ENCODE peak calls at places on chromosomes 6 and 20, in seven cellular contexts. W, O, C, U, D, Z and K are unnamed samples.
A peak's percentile ranks its signal among the peaks of the same experiment; 100 is the strongest.

GRCh38 chr6:137808191-137808590 is 58.9 kb upstream of the TNFAIP3 start:
- DNase-seq in O (no peak), D (peak; percentile 92), C (no peak), Z (peak; percentile 72), W (peak; percentile 91), U (no peak), K (no peak)

GRCh38 chr6:67735623-67736022 is 899.5 kb upstream of the ADGRB3 start:
- DNase-seq in D (no peak), C (no peak), U (no peak), O (no peak), Z (no peak), W (no peak), K (no peak)

GRCh38 chr20:46648903-46649649 is 2.2 kb downstream of the SLC13A3 start:
- DNase-seq in C (no peak), U (no peak), O (no peak), Z (no peak), W (no peak), D (no peak), K (peak; percentile 4)

GRCh38 chr20:54251093-54251492 is 43.2 kb downstream of the PFDN4 start:
- DNase-seq in O (no peak), C (no peak), W (no peak), Z (no peak), D (no peak), U (no peak), K (no peak)

GRCh38 chr20:44728835-44729342 is 13.7 kb downstream of the CCN5 start:
- DNase-seq in C (peak; percentile 64), D (peak; percentile 91), O (no peak), W (peak; percentile 99), Z (peak; percentile 62), U (peak; percentile 80), K (no peak)

GRCh38 chr6:53795254-53795701 is 473 bp downstream of the LRRC1 start:
- DNase-seq in D (peak; percentile 57), O (no peak), C (no peak), W (peak; percentile 38), U (no peak), Z (no peak), K (no peak)

GRCh38 chr20:14342910-14343309 is 5.5 kb upstream of the FLRT3 start:
- DNase-seq in C (no peak), O (no peak), D (no peak), Z (no peak), W (peak; percentile 34), U (no peak), K (no peak)

GRCh38 chr20:33674294-33675126 is at the start of gene NECAB3:
- DNase-seq in U (peak; percentile 87), C (peak; percentile 88), W (peak; percentile 83), O (peak; percentile 84), Z (peak; percentile 54), D (peak; percentile 67), K (no peak)

GRCh38 chr6:35687658-35688604 is 784 bp downstream of the FKBP5 start:
- DNase-seq in D (peak; percentile 67), W (peak; percentile 66), Z (peak; percentile 60), U (peak; percentile 83), C (peak; percentile 62), O (peak; percentile 60), K (no peak)
- H3K4me3 ChIP-seq in D (peak overlapping the region; percentile 95), W (peak overlapping the region; percentile 90), Z (peak overlapping the region; percentile 73), U (peak overlapping the region; percentile 79), C (peak overlapping the region; percentile 97), O (peak overlapping the region; percentile 76), K (peak overlapping the region; percentile 60)

GRCh38 chr20:50831605-50832004 is 36.7 kb downstream of the BCAS4 start:
- DNase-seq in W (no peak), Z (no peak), O (no peak), C (no peak), U (no peak), D (peak; percentile 25), K (no peak)
- H3K4me3 ChIP-seq in W (no peak overlapping the region), Z (no peak overlapping the region), O (no peak overlapping the region), C (no peak overlapping the region), U (no peak overlapping the region), D (no peak overlapping the region), K (no peak overlapping the region)

GRCh38 chr20:51772236-51772635 is 4.0 kb upstream of the ATP9A start:
- DNase-seq in W (no peak), C (no peak), O (no peak), D (no peak), U (no peak), Z (no peak), K (no peak)

GRCh38 chr20:51767867-51768758 is at the start of gene ATP9A:
- DNase-seq in C (peak; percentile 34), W (peak; percentile 49), Z (no peak), U (no peak), O (no peak), D (peak; percentile 21), K (no peak)

GRCh38 chr20:51767018-51767866 is 948 bp downstream of the ATP9A start:
- DNase-seq in W (peak; percentile 97), C (peak; percentile 65), Z (no peak), U (peak; percentile 90), D (peak; percentile 86), O (peak; percentile 94), K (no peak)

GRCh38 chr20:51769941-51770615 is 1.9 kb upstream of the ATP9A start:
- DNase-seq in Z (no peak), C (no peak), O (no peak), D (no peak), W (no peak), U (no peak), K (no peak)

DNA sequence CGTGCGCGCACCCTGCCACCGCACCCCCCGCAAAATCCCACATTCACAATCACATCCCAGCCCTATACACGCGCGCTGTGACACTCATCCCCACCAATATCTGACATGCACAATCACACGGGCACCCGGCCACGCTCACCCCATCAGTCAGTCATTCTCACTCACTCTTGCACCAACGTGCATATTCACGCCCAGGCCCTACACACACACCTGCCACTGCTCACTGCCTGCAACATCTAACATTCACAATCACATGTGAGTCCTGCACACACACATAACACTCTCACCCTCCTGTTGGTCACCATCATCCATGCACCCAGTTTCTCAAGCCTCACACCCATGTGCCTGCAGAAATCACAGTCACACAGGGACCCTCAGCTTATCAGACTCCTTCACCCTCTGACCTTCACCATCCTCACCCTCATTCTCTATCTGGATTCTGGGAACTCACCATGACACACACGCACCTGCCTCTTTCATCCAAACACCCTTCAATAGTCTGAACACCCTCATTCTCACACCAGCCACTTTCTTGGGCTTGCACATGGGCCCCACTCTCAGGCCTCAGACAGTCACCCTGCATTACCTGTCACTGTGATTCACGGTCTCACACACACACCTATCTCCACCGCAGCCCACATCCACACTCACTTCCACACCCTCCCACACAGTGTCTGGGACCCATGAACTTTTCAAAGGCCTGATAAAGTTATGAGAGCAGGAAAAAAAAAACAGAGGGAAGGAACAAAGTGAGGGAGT is 748 bp upstream of the ATP9A start:
- DNase-seq in C (no peak), W (no peak), O (no peak), Z (no peak), D (no peak), U (no peak), K (no peak)
- H3K4me3 ChIP-seq in C (peak overlapping the region; percentile 49), W (no peak overlapping the region), O (peak overlapping the region; percentile 26), Z (peak overlapping the region; percentile 15), D (no peak overlapping the region), U (no peak overlapping the region), K (no peak overlapping the region)

GRCh38 chr6:99993533-99994251 is at the start of gene MCHR2:
- DNase-seq in Z (no peak), D (peak; percentile 13), O (peak; percentile 48), C (no peak), U (no peak), W (no peak), K (no peak)
- H3K4me3 ChIP-seq in Z (peak within 1 kb of the TSS; percentile 22), D (peak within 1 kb of the TSS; percentile 19), O (peak within 1 kb of the TSS; percentile 37), C (peak within 1 kb of the TSS; percentile 44), U (peak within 1 kb of the TSS; percentile 14), W (no peak within 1 kb of the TSS), K (no peak within 1 kb of the TSS)

GRCh38 chr6:24829657-24830056 is 30.9 kb upstream of the ARMH2 start:
- DNase-seq in O (no peak), C (no peak), D (no peak), Z (no peak), W (peak; percentile 16), U (no peak), K (no peak)

GRCh38 chr6:24831771-24832718 is 33.3 kb upstream of the ARMH2 start:
- DNase-seq in W (no peak), Z (peak; percentile 39), U (no peak), O (no peak), D (no peak), C (no peak), K (no peak)

GRCh38 chr6:24836116-24836515 is 37.4 kb upstream of the ARMH2 start:
- DNase-seq in O (no peak), U (no peak), W (no peak), C (no peak), Z (peak; percentile 49), D (no peak), K (no peak)

GRCh38 chr6:24833711-24834386 is 35.1 kb upstream of the ARMH2 start:
- DNase-seq in D (no peak), O (no peak), C (no peak), U (no peak), W (no peak), Z (no peak), K (peak; percentile 27)

GRCh38 chr6:24832794-24833193 is 34.1 kb upstream of the ARMH2 start:
- DNase-seq in U (no peak), Z (no peak), C (no peak), D (no peak), W (no peak), O (no peak), K (no peak)
- H3K4me3 ChIP-seq in U (no peak overlapping the region), Z (no peak overlapping the region), C (no peak overlapping the region), D (no peak overlapping the region), W (no peak overlapping the region), O (no peak overlapping the region), K (no peak overlapping the region)